ENCODE peak calls at places on chromosomes 13 and 19, in five cellular contexts. E, Q, I, J and N are unnamed samples.

GRCh38 chr13:50914301-50914700 is 4.7 kb downstream of the RNASEH2B start:
- DNase-seq in E (no peak), Q (no peak), I (no peak), J (no peak), N (no peak)

GRCh38 chr19:12093777-12094176 is 29.2 kb downstream of the ZNF844 start:
- DNase-seq in E (no peak), Q (no peak), I (no peak), J (no peak), N (no peak)

GRCh38 chr13:77599351-77599750 is 63.8 kb downstream of the SCEL start:
- DNase-seq in E (no peak), Q (no peak), I (no peak), J (no peak), N (no peak)

GRCh38 chr19:48443262-48443661 is 2.5 kb upstream of the GRWD1 start:
- DNase-seq in E (no peak), Q (no peak), I (no peak), J (no peak), N (no peak)

GRCh38 chr13:107461751-107462150 is 753.6 kb downstream of the LIG4 start:
- DNase-seq in E (no peak), Q (no peak), I (no peak), J (no peak), N (no peak)

GRCh38 chr13:52158629-52159158 is 703 bp downstream of the NEK3 start:
- DNase-seq in E (peak; percentile 32), Q (no peak), I (no peak), J (no peak), N (no peak)

GRCh38 chr13:87810391-87810801 is 139.2 kb downstream of the SLITRK5 start:
- DNase-seq in E (no peak), Q (peak; percentile 44), I (no peak), J (no peak), N (no peak)

GRCh38 chr19:45187421-45188100 is 9.0 kb downstream of the BLOC1S3 start:
- DNase-seq in E (no peak), Q (peak; percentile 21), I (no peak), J (no peak), N (no peak)

GRCh38 chr19:32407004-32407992 is 1.7 kb downstream of the DPY19L3 start:
- DNase-seq in E (no peak), Q (no peak), I (no peak), J (no peak), N (no peak)

GRCh38 chr13:33722216-33722900 is 95.6 kb upstream of the RFC3 start:
- DNase-seq in E (no peak), Q (no peak), I (no peak), J (no peak), N (no peak)

GRCh38 chr19:49977111-49977510 is 16.1 kb upstream of the SIGLEC11 start:
- DNase-seq in E (no peak), Q (no peak), I (no peak), J (no peak), N (no peak)

GRCh38 chr19:32233091-32233490 is 112.3 kb upstream of the ZNF507 start:
- DNase-seq in E (no peak), Q (no peak), I (no peak), J (no peak), N (no peak)

GRCh38 chr19:12137541-12137940 is 2.6 kb downstream of the ZNF20 start:
- DNase-seq in E (no peak), Q (no peak), I (no peak), J (no peak), N (no peak)

GRCh38 chr13:97359181-97360057 is 74.5 kb upstream of the RAP2A start:
- DNase-seq in E (no peak), Q (peak; percentile 43), I (no peak), J (peak; percentile 48), N (peak; percentile 53)

GRCh38 chr19:1000095-1000494 is at the start of gene GRIN3B:
- DNase-seq in E (peak; percentile 50), Q (peak; percentile 59), I (no peak), J (no peak), N (peak; percentile 54)

GRCh38 chr13:26946675-26947342 is 186.2 kb upstream of the GPR12 start:
- DNase-seq in E (no peak), Q (no peak), I (no peak), J (no peak), N (no peak)

GRCh38 chr19:30539315-30539714 is 167.1 kb downstream of the ZNF536 start:
- DNase-seq in E (no peak), Q (no peak), I (no peak), J (no peak), N (no peak)

GRCh38 chr19:58003153-58003828 is 671 bp upstream of the ZNF606 start:
- DNase-seq in E (no peak), Q (no peak), I (no peak), J (no peak), N (no peak)

GRCh38 chr19:37087110-37087509 is 8.9 kb downstream of the ZNF420 start:
- DNase-seq in E (no peak), Q (no peak), I (no peak), J (no peak), N (no peak)

GRCh38 chr13:101917475-101917810 is 465.0 kb downstream of the ITGBL1 start:
- DNase-seq in E (no peak), Q (no peak), I (no peak), J (no peak), N (no peak)

GRCh38 chr19:23002690-23003422 is at the start of gene ZNF728:
- DNase-seq in E (peak; percentile 79), Q (no peak), I (peak; percentile 54), J (peak; percentile 54), N (no peak)

GRCh38 chr19:11197291-11198174 is at the start of gene KANK2:
- DNase-seq in E (peak; percentile 91), Q (peak; percentile 95), I (no peak), J (peak; percentile 87), N (peak; percentile 71)

GRCh38 chr19:13817018-13817614 is 21.9 kb downstream of the ZSWIM4 start:
- DNase-seq in E (no peak), Q (no peak), I (no peak), J (no peak), N (no peak)
- TF ChIP-seq CTCF in E (no peak), Q (no peak), I (no peak), J (no peak), N (no peak)

GRCh38 chr13:49559006-49559405 is 26.4 kb downstream of the RCBTB1 start:
- DNase-seq in E (no peak), Q (no peak), I (no peak), J (no peak), N (no peak)

GRCh38 chr13:49551245-49551644 is 34.1 kb downstream of the RCBTB1 start:
- DNase-seq in E (no peak), Q (no peak), I (no peak), J (no peak), N (no peak)

GRCh38 chr13:49549289-49549688 is 36.1 kb downstream of the RCBTB1 start:
- DNase-seq in E (no peak), Q (no peak), I (no peak), J (no peak), N (no peak)

GRCh38 chr13:49553888-49554287 is 31.5 kb downstream of the RCBTB1 start:
- DNase-seq in E (no peak), Q (no peak), I (no peak), J (no peak), N (no peak)

GRCh38 chr13:49554387-49554786 is 31.0 kb downstream of the RCBTB1 start:
- DNase-seq in E (no peak), Q (no peak), I (no peak), J (no peak), N (no peak)
- TF ChIP-seq CTCF in E (no peak), Q (no peak), I (no peak), J (no peak), N (no peak)

GRCh38 chr19:51927859-51928258 is 587 bp downstream of the ZNF613 start:
- DNase-seq in E (no peak), Q (no peak), I (no peak), J (no peak), N (no peak)
- TF ChIP-seq CTCF in E (no peak), Q (no peak), I (no peak), J (no peak), N (no peak)

GRCh38 chr19:5826531-5827341 is 12.8 kb downstream of the FUT6 start:
- DNase-seq in E (peak; percentile 71), Q (peak; percentile 56), I (no peak), J (peak; percentile 49), N (peak; percentile 45)

GRCh38 chr19:5828661-5829566 is 10.6 kb downstream of the FUT6 start:
- DNase-seq in E (peak; percentile 54), Q (no peak), I (no peak), J (no peak), N (no peak)

GRCh38 chr19:5827342-5827890 is 12.1 kb downstream of the FUT6 start:
- DNase-seq in E (no peak), Q (no peak), I (no peak), J (no peak), N (no peak)

GRCh38 chr19:5829567-5830315 is 9.8 kb downstream of the FUT6 start:
- DNase-seq in E (no peak), Q (no peak), I (no peak), J (no peak), N (no peak)

GRCh38 chr19:5827891-5828660 is 11.4 kb downstream of the FUT6 start:
- DNase-seq in E (peak; percentile 84), Q (peak; percentile 94), I (peak; percentile 36), J (peak; percentile 81), N (peak; percentile 92)
- TF ChIP-seq CTCF in E (no peak), Q (no peak), I (no peak), J (no peak), N (no peak)

GRCh38 chr19:8724276-8724675 is 2.8 kb downstream of the OR2Z1 start:
- DNase-seq in E (no peak), Q (no peak), I (no peak), J (no peak), N (no peak)
- TF ChIP-seq CTCF in E (no peak), Q (no peak), I (no peak), J (no peak), N (no peak)

DNA sequence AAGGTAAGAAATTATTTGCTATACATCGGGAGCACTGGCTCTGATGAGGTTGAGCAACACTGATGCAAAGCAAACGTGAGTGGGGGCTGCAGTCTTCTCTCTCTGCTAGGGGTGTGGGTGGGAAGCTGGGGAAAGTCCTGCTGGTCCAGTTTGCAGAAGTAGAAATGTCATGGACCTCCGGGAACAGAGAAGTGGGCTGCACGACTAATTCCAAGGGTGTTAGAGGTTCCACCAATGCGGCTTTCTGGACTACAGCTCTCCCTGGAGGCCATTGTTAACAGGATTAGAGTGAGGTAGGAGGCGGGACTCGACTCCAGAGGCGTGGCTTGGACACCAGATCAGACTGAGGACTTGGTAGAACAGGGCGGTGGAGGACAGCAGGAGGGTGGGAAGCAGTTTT is 5.7 kb upstream of the FBXO27 start:
- DNase-seq in E (no peak), Q (peak; percentile 27), I (no peak), J (peak; percentile 32), N (peak; percentile 15)
- TF ChIP-seq CTCF in E (no peak), Q (no peak), I (no peak), J (no peak), N (no peak)

DNA sequence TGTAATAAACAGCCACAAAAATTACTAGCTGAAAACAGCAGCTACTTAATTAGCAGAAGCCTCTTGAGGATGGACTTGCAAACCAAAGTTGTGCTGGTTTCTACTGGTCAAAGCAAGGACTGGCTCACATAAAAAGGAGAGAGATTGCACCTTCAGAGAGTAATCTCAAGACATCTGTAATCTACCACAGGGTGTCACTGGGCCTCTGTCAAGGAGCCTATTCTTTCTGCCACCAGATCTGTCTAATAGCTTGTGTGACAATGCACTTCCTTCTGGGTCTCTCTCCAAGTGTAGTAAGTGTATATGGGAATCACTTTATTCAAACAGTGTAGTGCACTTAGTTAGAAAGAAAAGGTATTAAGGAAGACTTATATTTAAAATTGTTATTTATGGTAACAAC is 24.4 kb upstream of the ZNF561 start:
- DNase-seq in E (no peak), Q (no peak), I (no peak), J (no peak), N (no peak)
- TF ChIP-seq CTCF in E (no peak), Q (no peak), I (no peak), J (no peak), N (no peak)

GRCh38 chr13:34971473-34971872 is 29.4 kb downstream of the NBEA start:
- DNase-seq in E (no peak), Q (no peak), I (no peak), J (no peak), N (no peak)
- TF ChIP-seq CTCF in E (no peak), Q (no peak), I (no peak), J (no peak), N (no peak)